ENCODE peak calls at places on chromosomes 6 and 20, in four cellular contexts. One of them, this sample, is unnamed.

GRCh38 chr6:163992701-163993100 is 578.2 kb downstream of the QKI start:
- DNase-seq in GM12878: no peak
- DNase-seq in HepG2: no peak
- DNase-seq in K562: no peak
- DNase-seq in this sample: no peak

GRCh38 chr6:139355172-139355571 is 19.3 kb downstream of the CITED2 start:
- DNase-seq in GM12878: no peak
- DNase-seq in HepG2: no peak
- DNase-seq in K562: no peak
- DNase-seq in this sample: no peak

GRCh38 chr6:120965814-120966213 is 368.5 kb downstream of the TBC1D32 start:
- DNase-seq in GM12878: no peak
- DNase-seq in HepG2: no peak
- DNase-seq in K562: no peak
- DNase-seq in this sample: no peak

GRCh38 chr6:36268478-36269248 is 1.2 kb upstream of the PNPLA1 start:
- DNase-seq in GM12878: no peak
- DNase-seq in HepG2: no peak
- DNase-seq in K562: no peak
- DNase-seq in this sample: no peak

GRCh38 chr20:44495257-44495656 is 19.6 kb downstream of the TTPAL start:
- DNase-seq in GM12878: no peak
- DNase-seq in HepG2: peak; percentile 37
- DNase-seq in K562: no peak
- DNase-seq in this sample: no peak

GRCh38 chr6:106745824-106746610 is 116.6 kb downstream of the QRSL1 start:
- DNase-seq in GM12878: no peak
- DNase-seq in HepG2: peak; percentile 35
- DNase-seq in K562: no peak
- DNase-seq in this sample: no peak

GRCh38 chr6:150088481-150089154 is 19.7 kb upstream of the ULBP3 start:
- DNase-seq in GM12878: no peak
- DNase-seq in HepG2: no peak
- DNase-seq in K562: no peak
- DNase-seq in this sample: no peak

GRCh38 chr6:128491643-128492206 is 28.7 kb downstream of the PTPRK start:
- DNase-seq in GM12878: no peak
- DNase-seq in HepG2: no peak
- DNase-seq in K562: no peak
- DNase-seq in this sample: no peak

GRCh38 chr6:36915599-36915998 is 29.8 kb downstream of the C6orf89 start:
- DNase-seq in GM12878: no peak
- DNase-seq in HepG2: no peak
- DNase-seq in K562: no peak
- DNase-seq in this sample: no peak

GRCh38 chr20:9467995-9468394 is 46.4 kb upstream of the LAMP5 start:
- DNase-seq in GM12878: no peak
- DNase-seq in HepG2: peak; percentile 11
- DNase-seq in K562: peak; percentile 8
- DNase-seq in this sample: peak; percentile 40

GRCh38 chr6:43282636-43283513 is 15.2 kb upstream of the SLC22A7 start:
- DNase-seq in GM12878: no peak
- DNase-seq in HepG2: no peak
- DNase-seq in K562: no peak
- DNase-seq in this sample: no peak

GRCh38 chr6:37047421-37047931 is 42.0 kb downstream of the FGD2 start:
- DNase-seq in GM12878: no peak
- DNase-seq in HepG2: no peak
- DNase-seq in K562: no peak
- DNase-seq in this sample: no peak

DNA sequence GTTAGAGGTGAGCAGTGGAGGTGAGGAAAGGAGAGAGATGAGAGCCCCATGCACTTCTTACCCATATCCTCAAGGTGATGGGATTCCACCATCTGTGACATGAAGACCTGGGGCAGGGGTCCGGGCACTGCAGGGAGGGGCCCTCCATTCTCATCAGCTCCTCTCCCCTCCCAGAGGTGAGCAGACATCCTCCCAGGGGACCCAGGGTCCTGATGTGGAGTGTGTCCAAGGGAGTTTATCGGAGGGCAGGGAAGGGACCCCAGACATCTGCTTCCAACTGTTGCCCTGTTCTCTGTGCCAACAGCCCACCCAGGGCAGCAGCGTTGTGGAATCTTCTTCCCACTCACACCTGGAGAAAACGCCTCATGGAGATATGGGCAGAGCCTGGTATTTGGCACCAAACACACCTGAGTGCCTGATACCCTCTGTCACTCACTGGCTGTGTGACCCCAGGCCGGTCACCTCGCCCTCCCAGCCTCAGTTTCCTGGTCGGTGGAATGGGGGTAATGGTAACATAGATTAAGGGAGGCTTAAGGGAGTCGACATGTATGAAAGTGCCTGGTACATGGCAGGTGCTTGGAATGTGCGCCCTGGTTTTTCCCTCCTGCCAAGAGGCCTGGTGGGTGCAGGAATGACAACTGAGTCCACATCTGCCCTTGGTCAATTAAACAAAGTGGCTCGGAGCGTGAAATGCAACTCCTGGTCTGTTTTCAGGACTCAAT is 227.9 kb downstream of the PREX1 start:
- DNase-seq in GM12878: no peak
- DNase-seq in HepG2: no peak
- DNase-seq in K562: no peak
- DNase-seq in this sample: peak; percentile 3
- TF ChIP-seq CBFB in GM12878: no peak
- TF ChIP-seq CBFB in HepG2: no peak
- TF ChIP-seq CBFB in K562: no peak
- TF ChIP-seq CBFB in this sample: no peak

DNA sequence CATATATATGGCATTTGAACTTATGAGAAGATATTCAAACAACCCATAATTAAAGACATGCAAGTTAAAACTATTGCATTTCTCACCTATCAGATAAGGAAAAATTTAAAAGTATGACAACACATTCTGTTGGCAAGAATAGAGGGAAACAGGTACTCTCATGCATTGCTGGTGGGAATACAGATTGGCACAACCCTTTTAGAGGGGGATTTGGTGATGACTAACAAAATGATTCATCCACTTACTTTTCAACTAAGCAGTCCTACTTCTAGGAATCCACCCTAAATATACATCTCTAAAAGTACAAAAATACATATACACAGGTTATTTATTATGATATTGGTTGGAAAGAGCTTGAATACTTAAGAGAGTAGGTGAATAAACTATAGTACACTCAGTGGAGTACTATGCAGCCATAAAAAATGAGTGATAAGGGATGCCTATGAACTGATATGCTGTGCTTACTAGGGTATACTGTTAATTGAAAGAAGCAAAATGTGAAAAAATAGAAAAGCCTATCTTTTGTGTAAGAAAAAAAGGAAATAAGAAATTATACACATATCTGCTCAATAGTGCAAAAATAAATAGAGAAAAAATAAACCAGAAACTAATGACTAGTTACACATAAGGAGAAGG is 42.2 kb downstream of the ADAT2 start:
- DNase-seq in GM12878: no peak
- DNase-seq in HepG2: no peak
- DNase-seq in K562: no peak
- DNase-seq in this sample: no peak
- TF ChIP-seq CBFB in GM12878: no peak
- TF ChIP-seq CBFB in HepG2: no peak
- TF ChIP-seq CBFB in K562: no peak
- TF ChIP-seq CBFB in this sample: no peak

DNA sequence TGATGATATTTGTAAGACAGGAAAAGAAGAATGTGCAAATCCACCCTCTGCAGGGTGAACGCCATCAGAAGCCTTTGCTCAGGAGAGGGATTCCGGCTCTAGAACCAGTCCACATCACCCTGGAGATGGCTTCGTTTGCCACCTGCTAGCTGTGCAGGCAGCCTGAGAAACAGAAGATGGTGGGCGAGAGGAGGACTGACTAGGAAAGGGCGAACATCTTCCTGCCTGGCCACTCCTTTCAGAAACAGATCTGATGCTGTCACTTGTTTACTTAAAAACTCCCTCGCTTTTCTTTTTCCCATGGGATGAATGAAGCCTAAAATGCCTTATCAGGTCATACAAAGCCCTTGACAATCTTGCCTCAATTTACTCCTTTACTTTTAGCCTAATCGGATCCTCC is 1.2 kb downstream of the PTPRA start:
- DNase-seq in GM12878: no peak
- DNase-seq in HepG2: no peak
- DNase-seq in K562: no peak
- DNase-seq in this sample: no peak
- TF ChIP-seq CBFB in GM12878: no peak
- TF ChIP-seq CBFB in HepG2: no peak
- TF ChIP-seq CBFB in K562: no peak
- TF ChIP-seq CBFB in this sample: no peak

GRCh38 chr20:58542411-58543095 is 27.4 kb upstream of the APCDD1L start:
- DNase-seq in GM12878: no peak
- DNase-seq in HepG2: no peak
- DNase-seq in K562: peak; percentile 32
- DNase-seq in this sample: no peak
- TF ChIP-seq CBFB in GM12878: no peak
- TF ChIP-seq CBFB in HepG2: no peak
- TF ChIP-seq CBFB in K562: no peak
- TF ChIP-seq CBFB in this sample: no peak

GRCh38 chr6:135331002-135331401 is 149.9 kb downstream of the MYB start:
- DNase-seq in GM12878: peak; percentile 34
- DNase-seq in HepG2: no peak
- DNase-seq in K562: no peak
- DNase-seq in this sample: no peak
- TF ChIP-seq CBFB in GM12878: no peak
- TF ChIP-seq CBFB in HepG2: no peak
- TF ChIP-seq CBFB in K562: no peak
- TF ChIP-seq CBFB in this sample: no peak

This sample was measured in WTC11.